ENCODE peak calls at places on chromosomes 5 and 9, in four cellular contexts. One of them, this sample, is unnamed.

GRCh38 chr9:70573308-70573707 is 158.9 kb upstream of the KLF9 start:
- DNase-seq in uterus: no peak
- DNase-seq in brain microvascular endothelial cell: no peak
- DNase-seq in psoas muscle: no peak
- DNase-seq in this sample: no peak

GRCh38 chr9:95726756-95727155 is 148.7 kb upstream of the ERCC6L2 start:
- DNase-seq in uterus: no peak
- DNase-seq in psoas muscle: no peak
- DNase-seq in brain microvascular endothelial cell: peak
- DNase-seq in this sample: peak

GRCh38 chr9:16179566-16179965 is 626.7 kb downstream of the CCDC171 start:
- DNase-seq in uterus: no peak
- DNase-seq in psoas muscle: no peak
- DNase-seq in brain microvascular endothelial cell: no peak
- DNase-seq in this sample: no peak

GRCh38 chr9:79134654-79135053 is 437.1 kb upstream of the TLE4 start:
- DNase-seq in uterus: no peak
- DNase-seq in psoas muscle: no peak
- DNase-seq in brain microvascular endothelial cell: peak
- DNase-seq in this sample: peak

GRCh38 chr5:138986186-138986775 is 111.1 kb upstream of the LRRTM2 start:
- DNase-seq in brain microvascular endothelial cell: no peak
- DNase-seq in uterus: no peak
- DNase-seq in psoas muscle: no peak
- DNase-seq in this sample: no peak

GRCh38 chr5:151085517-151086031 is 4.7 kb upstream of the TNIP1 start:
- DNase-seq in brain microvascular endothelial cell: no peak
- DNase-seq in uterus: peak
- DNase-seq in psoas muscle: peak
- DNase-seq in this sample: no peak

GRCh38 chr5:147968855-147969254 is 62.5 kb upstream of the C5orf46 start:
- DNase-seq in brain microvascular endothelial cell: no peak
- DNase-seq in uterus: no peak
- DNase-seq in psoas muscle: no peak
- DNase-seq in this sample: no peak

GRCh38 chr5:77015938-77016569 is 14.2 kb upstream of the AGGF1 start:
- DNase-seq in uterus: no peak
- DNase-seq in brain microvascular endothelial cell: peak
- DNase-seq in psoas muscle: no peak
- DNase-seq in this sample: peak

GRCh38 chr5:88881566-88881965 is 1.4 kb downstream of the MEF2C start:
- DNase-seq in brain microvascular endothelial cell: no peak
- DNase-seq in uterus: no peak
- DNase-seq in psoas muscle: no peak
- DNase-seq in this sample: peak

GRCh38 chr9:76591256-76591950 is 132.4 kb downstream of the GCNT1 start:
- DNase-seq in psoas muscle: no peak
- DNase-seq in brain microvascular endothelial cell: no peak
- DNase-seq in uterus: no peak
- DNase-seq in this sample: no peak

GRCh38 chr5:138233280-138233679 is 20.2 kb upstream of the CDC23 start:
- DNase-seq in psoas muscle: no peak
- DNase-seq in brain microvascular endothelial cell: no peak
- DNase-seq in uterus: no peak
- DNase-seq in this sample: no peak

GRCh38 chr9:21096172-21096900 is 18.6 kb upstream of the IFNB1 start:
- DNase-seq in brain microvascular endothelial cell: peak
- DNase-seq in psoas muscle: no peak
- DNase-seq in uterus: no peak
- DNase-seq in this sample: peak

GRCh38 chr5:59187772-59188347 is 605.0 kb downstream of the RAB3C start:
- DNase-seq in brain microvascular endothelial cell: peak
- DNase-seq in uterus: no peak
- DNase-seq in psoas muscle: no peak
- DNase-seq in this sample: peak

GRCh38 chr9:6938873-6939272 is 181.1 kb downstream of the KDM4C start:
- DNase-seq in uterus: no peak
- DNase-seq in brain microvascular endothelial cell: peak
- DNase-seq in psoas muscle: no peak
- DNase-seq in this sample: no peak

GRCh38 chr5:83436276-83436675 is 35.3 kb upstream of the VCAN start:
- DNase-seq in psoas muscle: no peak
- DNase-seq in brain microvascular endothelial cell: no peak
- DNase-seq in uterus: no peak
- DNase-seq in this sample: no peak

GRCh38 chr9:123395276-123396006 is 39.4 kb downstream of the CRB2 start:
- DNase-seq in brain microvascular endothelial cell: no peak
- DNase-seq in psoas muscle: no peak
- DNase-seq in uterus: no peak
- DNase-seq in this sample: no peak

GRCh38 chr5:4575608-4576007 is 564.5 kb upstream of the ADAMTS16 start:
- DNase-seq in uterus: no peak
- DNase-seq in brain microvascular endothelial cell: no peak
- DNase-seq in psoas muscle: no peak
- DNase-seq in this sample: no peak

GRCh38 chr5:55234171-55234700 is 828 bp upstream of the CCNO start:
- DNase-seq in brain microvascular endothelial cell: peak
- DNase-seq in uterus: no peak
- DNase-seq in psoas muscle: no peak
- DNase-seq in this sample: peak

GRCh38 chr5:177520906-177521513 is 4.2 kb upstream of the DDX41 start:
- DNase-seq in uterus: no peak
- DNase-seq in brain microvascular endothelial cell: no peak
- DNase-seq in psoas muscle: peak
- DNase-seq in this sample: no peak

GRCh38 chr9:136669791-136670464 is 7.2 kb downstream of the EGFL7 start:
- DNase-seq in uterus: no peak
- DNase-seq in psoas muscle: no peak
- DNase-seq in brain microvascular endothelial cell: no peak
- DNase-seq in this sample: no peak
- H3K4me3 ChIP-seq in uterus: peak
- H3K4me3 ChIP-seq in psoas muscle: peak
- H3K4me3 ChIP-seq in brain microvascular endothelial cell: no peak
- H3K4me3 ChIP-seq in this sample: no peak

GRCh38 chr5:96654209-96654608 is 8.0 kb upstream of the CAST start:
- DNase-seq in psoas muscle: no peak
- DNase-seq in brain microvascular endothelial cell: no peak
- DNase-seq in uterus: no peak
- DNase-seq in this sample: no peak

GRCh38 chr5:96649938-96650540 is 12.1 kb upstream of the CAST start:
- DNase-seq in brain microvascular endothelial cell: no peak
- DNase-seq in psoas muscle: no peak
- DNase-seq in uterus: no peak
- DNase-seq in this sample: no peak

GRCh38 chr5:96651047-96651446 is 11.1 kb upstream of the CAST start:
- DNase-seq in brain microvascular endothelial cell: no peak
- DNase-seq in psoas muscle: no peak
- DNase-seq in uterus: no peak
- DNase-seq in this sample: no peak

GRCh38 chr5:96652769-96653455 is 9.3 kb upstream of the CAST start:
- DNase-seq in brain microvascular endothelial cell: no peak
- DNase-seq in psoas muscle: no peak
- DNase-seq in uterus: no peak
- DNase-seq in this sample: no peak

GRCh38 chr5:96651948-96652753 is 10.0 kb upstream of the CAST start:
- DNase-seq in psoas muscle: no peak
- DNase-seq in brain microvascular endothelial cell: no peak
- DNase-seq in uterus: no peak
- DNase-seq in this sample: no peak
- TF ChIP-seq CTCF in psoas muscle: no peak
- TF ChIP-seq CTCF in brain microvascular endothelial cell: peak
- TF ChIP-seq CTCF in uterus: no peak
- TF ChIP-seq CTCF in this sample: peak

GRCh38 chr5:85462957-85463356 is 1078.3 kb upstream of the EDIL3 start:
- DNase-seq in uterus: no peak
- DNase-seq in psoas muscle: no peak
- DNase-seq in brain microvascular endothelial cell: no peak
- DNase-seq in this sample: no peak

GRCh38 chr5:85452322-85453025 is 1067.8 kb upstream of the EDIL3 start:
- DNase-seq in psoas muscle: no peak
- DNase-seq in uterus: no peak
- DNase-seq in brain microvascular endothelial cell: no peak
- DNase-seq in this sample: no peak

GRCh38 chr5:85453026-85453349 is 1068.3 kb upstream of the EDIL3 start:
- DNase-seq in psoas muscle: no peak
- DNase-seq in uterus: no peak
- DNase-seq in brain microvascular endothelial cell: no peak
- DNase-seq in this sample: no peak

GRCh38 chr5:85458319-85458718 is 1073.6 kb upstream of the EDIL3 start:
- DNase-seq in brain microvascular endothelial cell: no peak
- DNase-seq in psoas muscle: no peak
- DNase-seq in uterus: no peak
- DNase-seq in this sample: no peak
- H3K4me3 ChIP-seq in brain microvascular endothelial cell: no peak
- H3K4me3 ChIP-seq in psoas muscle: no peak
- H3K4me3 ChIP-seq in uterus: no peak
- H3K4me3 ChIP-seq in this sample: no peak

GRCh38 chr5:317086-317811 is 4.3 kb upstream of the AHRR start:
- DNase-seq in brain microvascular endothelial cell: peak
- DNase-seq in psoas muscle: no peak
- DNase-seq in uterus: no peak
- DNase-seq in this sample: peak
- TF ChIP-seq CTCF in brain microvascular endothelial cell: peak
- TF ChIP-seq CTCF in psoas muscle: peak
- TF ChIP-seq CTCF in uterus: no peak
- TF ChIP-seq CTCF in this sample: peak

DNA sequence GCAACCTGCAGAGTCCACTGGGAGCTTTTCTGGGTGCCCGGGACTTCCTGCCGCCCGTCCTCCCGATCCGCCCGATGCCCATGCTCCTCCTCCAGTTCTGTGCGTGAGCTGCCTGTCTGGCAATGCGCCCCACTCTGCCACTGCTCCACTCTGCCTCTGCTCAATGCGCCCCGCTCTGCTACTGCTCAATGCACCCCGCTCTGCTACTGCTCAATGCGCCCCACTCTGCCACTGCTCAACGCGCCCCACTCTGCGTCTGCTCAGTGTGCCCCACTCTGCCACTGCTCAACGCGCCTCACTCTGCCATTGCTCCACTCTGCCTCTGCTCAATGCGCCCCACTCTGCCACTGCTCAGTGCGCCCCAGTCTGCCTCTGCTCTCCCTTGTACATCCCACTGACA is 436.0 kb downstream of the NR2F1-AS1 start:
- DNase-seq in psoas muscle: peak
- DNase-seq in brain microvascular endothelial cell: no peak
- DNase-seq in uterus: no peak
- DNase-seq in this sample: no peak
- H3K4me3 ChIP-seq in psoas muscle: no peak
- H3K4me3 ChIP-seq in brain microvascular endothelial cell: no peak
- H3K4me3 ChIP-seq in uterus: no peak
- H3K4me3 ChIP-seq in this sample: no peak

DNA sequence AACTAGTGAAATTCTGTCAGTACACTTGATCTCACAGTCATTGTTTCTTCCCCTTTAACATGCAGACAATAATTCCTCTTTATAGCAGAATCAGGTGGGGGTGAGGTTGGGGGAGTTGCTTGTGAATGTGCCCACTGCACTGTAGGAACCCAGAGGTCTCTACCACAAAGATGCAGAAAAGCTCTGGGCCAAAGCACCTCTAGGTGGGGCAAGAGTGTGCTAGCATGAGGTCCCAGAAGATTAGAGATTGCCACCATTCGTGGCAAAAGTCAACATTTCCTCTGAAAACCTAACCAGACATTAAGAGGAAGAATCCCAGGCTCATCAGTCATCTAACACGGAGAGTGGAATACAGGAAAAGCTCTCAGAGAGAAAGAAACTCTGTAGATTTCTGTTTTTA is 74.5 kb downstream of the PTCD2 start:
- DNase-seq in psoas muscle: no peak
- DNase-seq in uterus: no peak
- DNase-seq in brain microvascular endothelial cell: no peak
- DNase-seq in this sample: peak
- TF ChIP-seq CTCF in psoas muscle: peak
- TF ChIP-seq CTCF in uterus: no peak
- TF ChIP-seq CTCF in brain microvascular endothelial cell: peak
- TF ChIP-seq CTCF in this sample: peak

GRCh38 chr9:94144394-94144793 is 60.1 kb downstream of the PTPDC1 start:
- DNase-seq in brain microvascular endothelial cell: no peak
- DNase-seq in uterus: no peak
- DNase-seq in psoas muscle: no peak
- DNase-seq in this sample: no peak
- H3K4me3 ChIP-seq in brain microvascular endothelial cell: no peak
- H3K4me3 ChIP-seq in uterus: no peak
- H3K4me3 ChIP-seq in psoas muscle: no peak
- H3K4me3 ChIP-seq in this sample: no peak

DNA sequence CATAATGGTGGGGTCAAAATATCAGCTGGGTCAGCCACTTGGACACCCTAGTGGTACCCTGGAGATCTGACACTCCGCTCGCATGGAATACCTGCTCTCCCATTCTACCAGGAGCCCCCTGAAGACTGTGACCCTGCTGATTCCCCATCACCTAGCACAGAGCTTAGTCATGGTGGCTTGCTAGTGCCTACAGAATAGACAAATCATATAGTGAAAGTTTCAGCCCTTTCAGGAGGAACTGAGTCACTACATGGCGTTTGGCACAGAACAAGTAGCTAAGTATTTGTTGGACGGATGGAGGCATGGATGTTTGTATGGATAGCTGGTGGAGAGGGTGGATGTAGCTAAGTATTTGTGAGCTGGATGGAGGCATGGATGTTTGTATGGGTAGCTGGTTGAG is 65.3 kb downstream of the LMX1B start:
- DNase-seq in brain microvascular endothelial cell: no peak
- DNase-seq in uterus: no peak
- DNase-seq in psoas muscle: no peak
- DNase-seq in this sample: no peak
- TF ChIP-seq CTCF in brain microvascular endothelial cell: no peak
- TF ChIP-seq CTCF in uterus: no peak
- TF ChIP-seq CTCF in psoas muscle: no peak
- TF ChIP-seq CTCF in this sample: no peak